ENCODE peak calls at places on chromosomes 11 and 22, in ten cellular contexts. M is brain microvascular endothelial cell; I is activated CD8-positive, alpha-beta memory T cell treated with anti-CD3 and anti-CD28 coated beads, Interleukin-2, amount 50 U/mL, for 4 hours; S is heart left ventricle; D is NCI-H2081; C is stimulated activated CD4-positive, alpha-beta T cell treated with anti-CD3 and anti-CD28 coated beads, Interleukin-1b, Interleukin-23, amount 100 ng/mL, for 24 hours; T is dermis blood vessel endothelial cell; H is mammary epithelial cell; Q is stimulated activated CD8-positive, alpha-beta memory T cell treated with anti-CD3 and anti-CD28 coated beads, Interleukin-4, amount 100 ng/mL, for 4 hours; Z is cardiac fibroblast. E is an unnamed sample.

GRCh38 chr22:32764330-32765116 is 37.0 kb upstream of the TIMP3 start:
- DNase-seq in M (peak), I (no peak), S (peak), D (no peak), C (no peak), T (peak), H (peak), Q (no peak), Z (peak), E (no peak)

GRCh38 chr11:26286472-26287066 is 45.4 kb upstream of the ANO3 start:
- DNase-seq in M (peak), I (no peak), S (no peak), D (peak), C (no peak), T (peak), H (peak), Q (no peak), Z (peak), E (no peak)

GRCh38 chr11:103940542-103940941 is 95.9 kb upstream of the DDI1 start:
- DNase-seq in M (no peak), I (no peak), S (no peak), D (no peak), C (no peak), T (no peak), H (peak), Q (no peak), Z (no peak), E (no peak)

GRCh38 chr11:30291331-30291730 is 31.6 kb upstream of the ARL14EP start:
- DNase-seq in M (no peak), I (no peak), S (no peak), D (no peak), C (no peak), T (no peak), H (no peak), Q (no peak), Z (no peak), E (no peak)

GRCh38 chr11:73177380-73178091 is 35.4 kb upstream of the FCHSD2 start:
- DNase-seq in M (no peak), I (no peak), S (peak), D (no peak), C (no peak), T (peak), H (peak), Q (no peak), Z (no peak), E (no peak)

GRCh38 chr11:129740125-129740719 is 75.4 kb upstream of the TMEM45B start:
- DNase-seq in M (no peak), I (no peak), S (no peak), D (no peak), C (no peak), T (no peak), H (no peak), Q (no peak), Z (no peak), E (no peak)

GRCh38 chr22:24833881-24834495 is 28.0 kb downstream of the SGSM1 start:
- DNase-seq in M (no peak), I (no peak), S (no peak), D (no peak), C (no peak), T (no peak), H (no peak), Q (no peak), Z (no peak), E (no peak)

GRCh38 chr11:67484847-67485311 is 2.1 kb downstream of the AIP start:
- DNase-seq in M (no peak), I (peak), S (no peak), D (no peak), C (peak), T (no peak), H (no peak), Q (no peak), Z (no peak), E (no peak)

GRCh38 chr11:47390084-47390760 is 11.9 kb upstream of the SPI1 start:
- DNase-seq in M (no peak), I (no peak), S (no peak), D (no peak), C (no peak), T (no peak), H (no peak), Q (no peak), Z (no peak), E (no peak)

GRCh38 chr11:127733552-127733951 is 733.0 kb upstream of the KIRREL3 start:
- DNase-seq in M (no peak), I (no peak), S (peak), D (no peak), C (no peak), T (peak), H (no peak), Q (no peak), Z (no peak), E (no peak)

GRCh38 chr11:68160100-68160695 is 39.0 kb upstream of the CHKA start:
- DNase-seq in M (no peak), I (no peak), S (no peak), D (no peak), C (no peak), T (no peak), H (no peak), Q (no peak), Z (peak), E (no peak)

GRCh38 chr11:44147751-44148150 is 52.3 kb downstream of the EXT2 start:
- DNase-seq in M (no peak), I (no peak), S (peak), D (no peak), C (no peak), T (no peak), H (no peak), Q (no peak), Z (peak), E (no peak)

GRCh38 chr11:106076421-106076922 is 675 bp downstream of the KBTBD3 start:
- DNase-seq in M (no peak), I (peak), S (peak), D (peak), C (no peak), T (no peak), H (no peak), Q (no peak), Z (no peak), E (no peak)

GRCh38 chr22:17893900-17894299 is 119.6 kb upstream of the BID start:
- DNase-seq in M (no peak), I (no peak), S (no peak), D (no peak), C (no peak), T (no peak), H (no peak), Q (no peak), Z (no peak), E (no peak)

GRCh38 chr22:41369837-41370236 is 11.9 kb upstream of the TEF start:
- DNase-seq in M (no peak), I (no peak), S (no peak), D (no peak), C (no peak), T (no peak), H (no peak), Q (no peak), Z (no peak), E (no peak)

GRCh38 chr11:107232451-107232850 is 214.2 kb upstream of the GUCY1A2 start:
- DNase-seq in M (no peak), I (no peak), S (no peak), D (no peak), C (no peak), T (no peak), H (peak), Q (no peak), Z (no peak), E (no peak)

GRCh38 chr11:44627911-44628729 is 62.7 kb downstream of the CD82 start:
- DNase-seq in M (no peak), I (no peak), S (peak), D (peak), C (no peak), T (peak), H (no peak), Q (no peak), Z (no peak), E (peak)

GRCh38 chr11:121645596-121645995 is 192.8 kb upstream of the SORL1-AS1 start:
- DNase-seq in M (no peak), I (no peak), S (no peak), D (no peak), C (no peak), T (no peak), H (no peak), Q (no peak), Z (peak), E (no peak)